ENCODE peak calls at places on chromosomes 7 and 10, in seven cellular contexts. One of them, this sample, is unnamed.

GRCh38 chr10:112446055-112446854 is 459 bp downstream of the ZDHHC6 start:
- DNase-seq in ascending aorta: no peak
- DNase-seq in GM23338: no peak
- DNase-seq in neural crest cell: no peak
- DNase-seq in B cell: no peak
- DNase-seq in GM06990: no peak
- DNase-seq in cardiac muscle cell: peak; percentile 16
- DNase-seq in this sample: no peak

GRCh38 chr7:122738937-122739336 is 36.2 kb upstream of the RNF148 start:
- DNase-seq in GM23338: peak; percentile 58
- DNase-seq in ascending aorta: no peak
- DNase-seq in B cell: no peak
- DNase-seq in cardiac muscle cell: no peak
- DNase-seq in neural crest cell: no peak
- DNase-seq in GM06990: no peak
- DNase-seq in this sample: no peak

GRCh38 chr10:44387853-44388251 is 3.0 kb upstream of the CXCL12 start:
- DNase-seq in cardiac muscle cell: no peak
- DNase-seq in neural crest cell: no peak
- DNase-seq in ascending aorta: no peak
- DNase-seq in GM23338: no peak
- DNase-seq in B cell: no peak
- DNase-seq in GM06990: no peak
- DNase-seq in this sample: no peak

GRCh38 chr7:28678421-28678965 is 266.2 kb downstream of the CREB5 start:
- DNase-seq in cardiac muscle cell: peak; percentile 6
- DNase-seq in GM06990: no peak
- DNase-seq in neural crest cell: no peak
- DNase-seq in GM23338: no peak
- DNase-seq in ascending aorta: no peak
- DNase-seq in B cell: no peak
- DNase-seq in this sample: no peak

GRCh38 chr7:44045226-44046014 is 918 bp downstream of the DBNL start:
- DNase-seq in cardiac muscle cell: no peak
- DNase-seq in GM06990: no peak
- DNase-seq in ascending aorta: no peak
- DNase-seq in B cell: no peak
- DNase-seq in GM23338: no peak
- DNase-seq in neural crest cell: no peak
- DNase-seq in this sample: no peak

GRCh38 chr10:97116534-97117162 is 69.1 kb downstream of the SLIT1 start:
- DNase-seq in GM06990: no peak
- DNase-seq in GM23338: no peak
- DNase-seq in neural crest cell: no peak
- DNase-seq in B cell: no peak
- DNase-seq in cardiac muscle cell: no peak
- DNase-seq in ascending aorta: no peak
- DNase-seq in this sample: no peak

GRCh38 chr10:113704637-113705343 is 25.1 kb downstream of the CASP7 start:
- DNase-seq in GM23338: peak; percentile 72
- DNase-seq in cardiac muscle cell: peak; percentile 69
- DNase-seq in GM06990: no peak
- DNase-seq in ascending aorta: no peak
- DNase-seq in neural crest cell: peak; percentile 45
- DNase-seq in B cell: no peak
- DNase-seq in this sample: no peak

GRCh38 chr7:85508642-85509429 is 322.0 kb upstream of the SEMA3D start:
- DNase-seq in cardiac muscle cell: peak; percentile 75
- DNase-seq in GM23338: no peak
- DNase-seq in ascending aorta: no peak
- DNase-seq in GM06990: no peak
- DNase-seq in B cell: no peak
- DNase-seq in neural crest cell: no peak
- DNase-seq in this sample: peak; percentile 51

GRCh38 chr7:76514926-76515325 is 4.6 kb downstream of the UPK3B start:
- DNase-seq in cardiac muscle cell: no peak
- DNase-seq in ascending aorta: no peak
- DNase-seq in GM23338: peak; percentile 1
- DNase-seq in neural crest cell: no peak
- DNase-seq in B cell: no peak
- DNase-seq in GM06990: no peak
- DNase-seq in this sample: no peak

GRCh38 chr7:66138994-66139752 is 24.5 kb downstream of the CRCP start:
- DNase-seq in ascending aorta: no peak
- DNase-seq in cardiac muscle cell: no peak
- DNase-seq in B cell: no peak
- DNase-seq in GM06990: no peak
- DNase-seq in GM23338: no peak
- DNase-seq in neural crest cell: no peak
- DNase-seq in this sample: no peak

GRCh38 chr10:122531261-122531660 is 29.3 kb upstream of the DMBT1 start:
- DNase-seq in B cell: no peak
- DNase-seq in neural crest cell: no peak
- DNase-seq in GM06990: no peak
- DNase-seq in GM23338: no peak
- DNase-seq in ascending aorta: no peak
- DNase-seq in cardiac muscle cell: no peak
- DNase-seq in this sample: no peak

GRCh38 chr10:75197906-75198305 is 12.7 kb upstream of the VDAC2 start:
- DNase-seq in GM06990: no peak
- DNase-seq in B cell: no peak
- DNase-seq in cardiac muscle cell: no peak
- DNase-seq in ascending aorta: no peak
- DNase-seq in GM23338: no peak
- DNase-seq in neural crest cell: no peak
- DNase-seq in this sample: no peak

GRCh38 chr10:110774069-110775021 is 97.4 kb upstream of the PDCD4 start:
- DNase-seq in GM23338: no peak
- DNase-seq in GM06990: peak; percentile 86
- DNase-seq in neural crest cell: no peak
- DNase-seq in cardiac muscle cell: peak; percentile 55
- DNase-seq in B cell: no peak
- DNase-seq in ascending aorta: no peak
- DNase-seq in this sample: peak; percentile 2

GRCh38 chr7:86926732-86927131 is 132.7 kb downstream of the ELAPOR2 start:
- DNase-seq in B cell: peak; percentile 18
- DNase-seq in neural crest cell: peak; percentile 37
- DNase-seq in GM23338: peak; percentile 79
- DNase-seq in GM06990: no peak
- DNase-seq in cardiac muscle cell: peak; percentile 76
- DNase-seq in ascending aorta: no peak
- DNase-seq in this sample: peak; percentile 25

GRCh38 chr7:123987445-123987844 is 45.4 kb downstream of the TMEM229A start:
- DNase-seq in GM06990: no peak
- DNase-seq in ascending aorta: no peak
- DNase-seq in GM23338: no peak
- DNase-seq in cardiac muscle cell: no peak
- DNase-seq in neural crest cell: no peak
- DNase-seq in B cell: no peak
- DNase-seq in this sample: no peak

GRCh38 chr7:86904949-86905834 is 154.3 kb downstream of the ELAPOR2 start:
- DNase-seq in cardiac muscle cell: peak; percentile 42
- DNase-seq in neural crest cell: peak; percentile 29
- DNase-seq in ascending aorta: no peak
- DNase-seq in B cell: no peak
- DNase-seq in GM23338: peak; percentile 67
- DNase-seq in GM06990: no peak
- DNase-seq in this sample: no peak

GRCh38 chr10:35041502-35041879 is 48.6 kb downstream of the CUL2 start:
- DNase-seq in B cell: no peak
- DNase-seq in ascending aorta: no peak
- DNase-seq in cardiac muscle cell: no peak
- DNase-seq in neural crest cell: no peak
- DNase-seq in GM06990: no peak
- DNase-seq in GM23338: no peak
- DNase-seq in this sample: no peak

GRCh38 chr10:113866551-113867394 is 12.3 kb downstream of the NHLRC2 start:
- DNase-seq in B cell: no peak
- DNase-seq in GM06990: no peak
- DNase-seq in ascending aorta: no peak
- DNase-seq in cardiac muscle cell: no peak
- DNase-seq in neural crest cell: no peak
- DNase-seq in GM23338: no peak
- DNase-seq in this sample: no peak

GRCh38 chr10:49115015-49115795 is at the start of gene VSTM4:
- DNase-seq in neural crest cell: peak; percentile 50
- DNase-seq in cardiac muscle cell: peak; percentile 61
- DNase-seq in GM23338: peak; percentile 61
- DNase-seq in GM06990: no peak
- DNase-seq in ascending aorta: no peak
- DNase-seq in B cell: peak; percentile 56
- DNase-seq in this sample: no peak

GRCh38 chr7:150451097-150451793 is 815 bp downstream of the GIMAP8 start:
- DNase-seq in ascending aorta: no peak
- DNase-seq in neural crest cell: no peak
- DNase-seq in GM06990: peak; percentile 82
- DNase-seq in GM23338: no peak
- DNase-seq in cardiac muscle cell: no peak
- DNase-seq in B cell: peak; percentile 68
- DNase-seq in this sample: no peak

GRCh38 chr10:19819419-19820033 is 3.3 kb downstream of the PLXDC2 start:
- DNase-seq in ascending aorta: no peak
- DNase-seq in GM23338: peak; percentile 56
- DNase-seq in neural crest cell: peak; percentile 13
- DNase-seq in B cell: peak; percentile 37
- DNase-seq in cardiac muscle cell: peak; percentile 72
- DNase-seq in GM06990: no peak
- DNase-seq in this sample: no peak

GRCh38 chr7:16967174-16967868 is 85.5 kb upstream of the AGR3 start:
- DNase-seq in neural crest cell: no peak
- DNase-seq in cardiac muscle cell: peak; percentile 84
- DNase-seq in GM23338: no peak
- DNase-seq in ascending aorta: no peak
- DNase-seq in B cell: no peak
- DNase-seq in GM06990: no peak
- DNase-seq in this sample: peak; percentile 36

GRCh38 chr7:94050046-94050445 is 45.9 kb upstream of the BET1 start:
- DNase-seq in ascending aorta: no peak
- DNase-seq in B cell: peak; percentile 32
- DNase-seq in neural crest cell: no peak
- DNase-seq in cardiac muscle cell: no peak
- DNase-seq in GM06990: peak; percentile 29
- DNase-seq in GM23338: no peak
- DNase-seq in this sample: no peak

GRCh38 chr10:24456319-24456718 is 247.4 kb downstream of the KIAA1217 start:
- DNase-seq in GM06990: no peak
- DNase-seq in ascending aorta: no peak
- DNase-seq in GM23338: no peak
- DNase-seq in neural crest cell: no peak
- DNase-seq in B cell: no peak
- DNase-seq in cardiac muscle cell: peak; percentile 46
- DNase-seq in this sample: no peak

GRCh38 chr7:92809397-92810241 is 26.8 kb downstream of the CDK6 start:
- DNase-seq in ascending aorta: no peak
- DNase-seq in cardiac muscle cell: peak; percentile 95
- DNase-seq in GM06990: peak; percentile 61
- DNase-seq in B cell: no peak
- DNase-seq in neural crest cell: no peak
- DNase-seq in GM23338: peak; percentile 81
- DNase-seq in this sample: peak; percentile 89

GRCh38 chr10:5447611-5448071 is 35.3 kb downstream of the NET1 start:
- DNase-seq in ascending aorta: no peak
- DNase-seq in cardiac muscle cell: no peak
- DNase-seq in neural crest cell: no peak
- DNase-seq in GM06990: peak; percentile 67
- DNase-seq in B cell: no peak
- DNase-seq in GM23338: no peak
- DNase-seq in this sample: no peak

GRCh38 chr10:93600446-93600860 is 582 bp downstream of the RBP4 start:
- DNase-seq in ascending aorta: no peak
- DNase-seq in B cell: no peak
- DNase-seq in GM06990: no peak
- DNase-seq in GM23338: peak; percentile 17
- DNase-seq in neural crest cell: no peak
- DNase-seq in cardiac muscle cell: no peak
- DNase-seq in this sample: no peak

GRCh38 chr10:24826022-24826421 is 102.3 kb upstream of the ARHGAP21 start:
- DNase-seq in B cell: no peak
- DNase-seq in neural crest cell: no peak
- DNase-seq in cardiac muscle cell: peak; percentile 86
- DNase-seq in ascending aorta: no peak
- DNase-seq in GM23338: no peak
- DNase-seq in GM06990: peak; percentile 24
- DNase-seq in this sample: peak; percentile 58

GRCh38 chr10:68194290-68194689 is 37.6 kb downstream of the ATOH7 start:
- DNase-seq in B cell: no peak
- DNase-seq in GM23338: peak; percentile 30
- DNase-seq in cardiac muscle cell: no peak
- DNase-seq in GM06990: no peak
- DNase-seq in ascending aorta: no peak
- DNase-seq in neural crest cell: no peak
- DNase-seq in this sample: no peak
- TF ChIP-seq CTCF in B cell: no peak
- TF ChIP-seq CTCF in GM23338: peak; percentile 1
- TF ChIP-seq CTCF in cardiac muscle cell: no peak
- TF ChIP-seq CTCF in GM06990: no peak
- TF ChIP-seq CTCF in ascending aorta: no peak
- TF ChIP-seq CTCF in neural crest cell: no peak
- TF ChIP-seq CTCF in this sample: no peak

GRCh38 chr10:129513312-129513711 is 46.3 kb downstream of the MGMT start:
- DNase-seq in GM06990: no peak
- DNase-seq in neural crest cell: no peak
- DNase-seq in cardiac muscle cell: no peak
- DNase-seq in B cell: no peak
- DNase-seq in GM23338: peak; percentile 52
- DNase-seq in ascending aorta: no peak
- DNase-seq in this sample: no peak
- TF ChIP-seq CTCF in GM06990: no peak
- TF ChIP-seq CTCF in neural crest cell: no peak
- TF ChIP-seq CTCF in cardiac muscle cell: no peak
- TF ChIP-seq CTCF in B cell: no peak
- TF ChIP-seq CTCF in GM23338: peak; percentile 68
- TF ChIP-seq CTCF in ascending aorta: no peak
- TF ChIP-seq CTCF in this sample: no peak

GRCh38 chr10:132114953-132115520 is 49.3 kb downstream of the JAKMIP3 start:
- DNase-seq in B cell: no peak
- DNase-seq in GM23338: no peak
- DNase-seq in GM06990: no peak
- DNase-seq in cardiac muscle cell: no peak
- DNase-seq in ascending aorta: no peak
- DNase-seq in neural crest cell: no peak
- DNase-seq in this sample: no peak
- TF ChIP-seq CTCF in B cell: no peak
- TF ChIP-seq CTCF in GM23338: no peak
- TF ChIP-seq CTCF in GM06990: no peak
- TF ChIP-seq CTCF in cardiac muscle cell: no peak
- TF ChIP-seq CTCF in ascending aorta: no peak
- TF ChIP-seq CTCF in neural crest cell: no peak
- TF ChIP-seq CTCF in this sample: no peak

DNA sequence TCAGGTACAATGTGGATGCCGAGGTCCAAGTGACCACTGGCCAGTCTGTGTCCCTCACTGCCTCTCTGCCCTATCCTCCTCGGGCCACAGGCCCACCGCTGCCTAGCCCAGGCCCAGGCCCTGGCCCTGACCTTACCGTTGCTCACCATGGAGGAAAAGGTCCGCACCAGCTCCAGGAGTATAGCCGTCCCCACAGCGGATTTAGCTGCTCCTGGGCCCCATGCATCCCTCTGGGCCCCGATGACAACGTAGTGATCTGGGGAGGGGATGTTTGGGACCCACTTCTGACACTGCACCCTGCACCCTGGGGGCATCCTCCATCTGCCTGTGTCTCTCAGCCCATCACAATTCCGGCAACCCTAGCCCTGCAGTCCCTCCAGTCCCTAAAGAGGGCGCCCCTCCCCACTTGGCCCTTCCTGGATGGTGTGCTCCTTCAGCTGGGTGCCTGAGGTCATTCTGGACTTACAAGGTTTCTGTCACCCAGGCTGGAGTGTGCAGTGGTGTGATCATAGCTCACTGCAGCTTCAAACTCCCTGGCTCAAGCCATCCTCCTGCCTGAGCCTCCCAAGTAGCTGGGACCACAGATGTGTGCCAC is 12.1 kb downstream of the TFR2 start:
- DNase-seq in ascending aorta: no peak
- DNase-seq in GM06990: no peak
- DNase-seq in cardiac muscle cell: peak; percentile 33
- DNase-seq in B cell: no peak
- DNase-seq in neural crest cell: peak; percentile 53
- DNase-seq in GM23338: peak; percentile 90
- DNase-seq in this sample: no peak
- TF ChIP-seq CTCF in ascending aorta: no peak
- TF ChIP-seq CTCF in GM06990: peak; percentile 54
- TF ChIP-seq CTCF in cardiac muscle cell: peak; percentile 42
- TF ChIP-seq CTCF in B cell: peak; percentile 24
- TF ChIP-seq CTCF in neural crest cell: peak; percentile 50
- TF ChIP-seq CTCF in GM23338: peak; percentile 91
- TF ChIP-seq CTCF in this sample: peak; percentile 16

This sample was measured in AG09319.